ENCODE peak calls at places on chromosomes 2 and 18, in five cellular contexts. One of them, this sample, is unnamed.

GRCh38 chr2:65053199-65053598 is 3.0 kb upstream of the CEP68 start:
- DNase-seq in H1: no peak
- DNase-seq in HepG2: no peak
- DNase-seq in K562: no peak
- DNase-seq in GM12878: peak
- DNase-seq in this sample: no peak

GRCh38 chr18:72360628-72361027 is 183.5 kb downstream of the CBLN2 start:
- DNase-seq in H1: no peak
- DNase-seq in HepG2: no peak
- DNase-seq in K562: no peak
- DNase-seq in GM12878: no peak
- DNase-seq in this sample: no peak

GRCh38 chr18:68693091-68693815 is 21.7 kb downstream of the TMX3 start:
- DNase-seq in H1: no peak
- DNase-seq in HepG2: no peak
- DNase-seq in K562: no peak
- DNase-seq in GM12878: no peak
- DNase-seq in this sample: no peak

GRCh38 chr2:66489433-66489832 is 54.5 kb downstream of the MEIS1 start:
- DNase-seq in H1: no peak
- DNase-seq in HepG2: no peak
- DNase-seq in K562: no peak
- DNase-seq in GM12878: no peak
- DNase-seq in this sample: no peak

GRCh38 chr2:7773362-7773973 is 856.3 kb downstream of the RNF144A start:
- DNase-seq in H1: no peak
- DNase-seq in HepG2: no peak
- DNase-seq in K562: no peak
- DNase-seq in GM12878: peak
- DNase-seq in this sample: peak

GRCh38 chr2:120817136-120817955 is 81.7 kb downstream of the GLI2 start:
- DNase-seq in H1: no peak
- DNase-seq in HepG2: no peak
- DNase-seq in K562: no peak
- DNase-seq in GM12878: no peak
- DNase-seq in this sample: no peak

GRCh38 chr2:26455801-26456700 is 21.9 kb downstream of the OTOF start:
- DNase-seq in H1: no peak
- DNase-seq in HepG2: no peak
- DNase-seq in K562: no peak
- DNase-seq in GM12878: no peak
- DNase-seq in this sample: no peak

GRCh38 chr2:6958616-6959235 is 41.5 kb downstream of the RNF144A start:
- DNase-seq in H1: no peak
- DNase-seq in HepG2: no peak
- DNase-seq in K562: no peak
- DNase-seq in GM12878: no peak
- DNase-seq in this sample: no peak

GRCh38 chr2:39620067-39620466 is 45.6 kb upstream of the TMEM178A start:
- DNase-seq in H1: no peak
- DNase-seq in HepG2: peak
- DNase-seq in K562: peak
- DNase-seq in GM12878: no peak
- DNase-seq in this sample: no peak

GRCh38 chr2:74290466-74291216 is 52.6 kb downstream of the SLC4A5 start:
- DNase-seq in H1: no peak
- DNase-seq in HepG2: no peak
- DNase-seq in K562: no peak
- DNase-seq in GM12878: peak
- DNase-seq in this sample: no peak

GRCh38 chr2:74238879-74239278 is 40.5 kb downstream of the MTHFD2 start:
- DNase-seq in H1: no peak
- DNase-seq in HepG2: no peak
- DNase-seq in K562: no peak
- DNase-seq in GM12878: no peak
- DNase-seq in this sample: no peak

GRCh38 chr2:112182581-112183034 is 44.4 kb downstream of the FBLN7 start:
- DNase-seq in H1: no peak
- DNase-seq in HepG2: no peak
- DNase-seq in K562: no peak
- DNase-seq in GM12878: no peak
- DNase-seq in this sample: no peak

GRCh38 chr2:1656961-1657841 is 87.1 kb downstream of the PXDN start:
- DNase-seq in H1: no peak
- DNase-seq in HepG2: no peak
- DNase-seq in K562: no peak
- DNase-seq in GM12878: no peak
- DNase-seq in this sample: no peak

GRCh38 chr18:76401496-76401895 is 93.5 kb downstream of the ZNF516 start:
- DNase-seq in H1: no peak
- DNase-seq in HepG2: no peak
- DNase-seq in K562: no peak
- DNase-seq in GM12878: no peak
- DNase-seq in this sample: no peak

GRCh38 chr18:75472391-75472790 is 44.9 kb upstream of the SMIM21 start:
- DNase-seq in H1: no peak
- DNase-seq in HepG2: no peak
- DNase-seq in K562: no peak
- DNase-seq in GM12878: no peak
- DNase-seq in this sample: no peak

GRCh38 chr2:177604291-177605065 is 211.9 kb downstream of the AGPS start:
- DNase-seq in H1: no peak
- DNase-seq in HepG2: peak
- DNase-seq in K562: peak
- DNase-seq in GM12878: no peak
- DNase-seq in this sample: peak

GRCh38 chr18:79982736-79983135 is 5.6 kb downstream of the TXNL4A start:
- DNase-seq in H1: no peak
- DNase-seq in HepG2: no peak
- DNase-seq in K562: peak
- DNase-seq in GM12878: no peak
- DNase-seq in this sample: no peak

GRCh38 chr2:177582000-177582399 is 189.4 kb downstream of the AGPS start:
- DNase-seq in H1: no peak
- DNase-seq in HepG2: no peak
- DNase-seq in K562: no peak
- DNase-seq in GM12878: no peak
- DNase-seq in this sample: no peak

GRCh38 chr2:191625016-191625415 is 52.9 kb upstream of the NABP1 start:
- DNase-seq in H1: no peak
- DNase-seq in HepG2: peak
- DNase-seq in K562: no peak
- DNase-seq in GM12878: no peak
- DNase-seq in this sample: no peak

GRCh38 chr2:22110244-22110651 is 986.5 kb downstream of the TDRD15 start:
- DNase-seq in H1: no peak
- DNase-seq in HepG2: no peak
- DNase-seq in K562: no peak
- DNase-seq in GM12878: no peak
- DNase-seq in this sample: no peak

GRCh38 chr2:36403675-36404230 is 48.2 kb downstream of the CRIM1 start:
- DNase-seq in H1: no peak
- DNase-seq in HepG2: peak
- DNase-seq in K562: no peak
- DNase-seq in GM12878: no peak
- DNase-seq in this sample: peak

GRCh38 chr2:195863564-195863963 is 205.1 kb downstream of the DNAH7 start:
- DNase-seq in H1: no peak
- DNase-seq in HepG2: no peak
- DNase-seq in K562: no peak
- DNase-seq in GM12878: no peak
- DNase-seq in this sample: no peak

GRCh38 chr18:32974421-32975165 is 201.8 kb upstream of the KLHL14 start:
- DNase-seq in H1: no peak
- DNase-seq in HepG2: no peak
- DNase-seq in K562: no peak
- DNase-seq in GM12878: no peak
- DNase-seq in this sample: no peak

GRCh38 chr2:111994042-111994441 is 61.0 kb upstream of the TMEM87B start:
- DNase-seq in H1: no peak
- DNase-seq in HepG2: no peak
- DNase-seq in K562: no peak
- DNase-seq in GM12878: no peak
- DNase-seq in this sample: no peak

GRCh38 chr18:58202406-58202730 is 158.3 kb downstream of the NEDD4L start:
- DNase-seq in H1: no peak
- DNase-seq in HepG2: no peak
- DNase-seq in K562: peak
- DNase-seq in GM12878: no peak
- DNase-seq in this sample: no peak

GRCh38 chr18:31577195-31577594 is 14.5 kb upstream of the TTR start:
- DNase-seq in H1: no peak
- DNase-seq in HepG2: no peak
- DNase-seq in K562: no peak
- DNase-seq in GM12878: no peak
- DNase-seq in this sample: no peak

GRCh38 chr2:216012830-216013079 is 596 bp downstream of the MREG start:
- DNase-seq in H1: no peak
- DNase-seq in HepG2: no peak
- DNase-seq in K562: no peak
- DNase-seq in GM12878: no peak
- DNase-seq in this sample: no peak

GRCh38 chr2:105363192-105363591 is 25.9 kb downstream of the C2orf49 start:
- DNase-seq in H1: no peak
- DNase-seq in HepG2: no peak
- DNase-seq in K562: no peak
- DNase-seq in GM12878: no peak
- DNase-seq in this sample: no peak

GRCh38 chr2:109446531-109447131 is 167.1 kb downstream of the SEPTIN10 start:
- DNase-seq in H1: no peak
- DNase-seq in HepG2: no peak
- DNase-seq in K562: no peak
- DNase-seq in GM12878: no peak
- DNase-seq in this sample: no peak

GRCh38 chr2:5473596-5473995 is 218.6 kb upstream of the SOX11 start:
- DNase-seq in H1: no peak
- DNase-seq in HepG2: no peak
- DNase-seq in K562: no peak
- DNase-seq in GM12878: no peak
- DNase-seq in this sample: no peak

GRCh38 chr2:46230115-46230571 is 67.1 kb upstream of the EPAS1 start:
- DNase-seq in H1: peak
- DNase-seq in HepG2: peak
- DNase-seq in K562: no peak
- DNase-seq in GM12878: peak
- DNase-seq in this sample: no peak

GRCh38 chr2:47264183-47264582 is 109.1 kb upstream of the STPG4 start:
- DNase-seq in H1: no peak
- DNase-seq in HepG2: no peak
- DNase-seq in K562: no peak
- DNase-seq in GM12878: no peak
- DNase-seq in this sample: no peak

GRCh38 chr2:181988154-181988924 is 2.7 kb downstream of the PPP1R1C start:
- DNase-seq in H1: no peak
- DNase-seq in HepG2: no peak
- DNase-seq in K562: no peak
- DNase-seq in GM12878: no peak
- DNase-seq in this sample: no peak

GRCh38 chr2:159933040-159933726 is 129.2 kb downstream of the PLA2R1 start:
- DNase-seq in H1: no peak
- DNase-seq in HepG2: no peak
- DNase-seq in K562: no peak
- DNase-seq in GM12878: no peak
- DNase-seq in this sample: no peak
- H3K9ac ChIP-seq in H1: no peak
- H3K9ac ChIP-seq in HepG2: no peak
- H3K9ac ChIP-seq in K562: no peak
- H3K9ac ChIP-seq in GM12878: peak
- H3K9ac ChIP-seq in this sample: no peak

DNA sequence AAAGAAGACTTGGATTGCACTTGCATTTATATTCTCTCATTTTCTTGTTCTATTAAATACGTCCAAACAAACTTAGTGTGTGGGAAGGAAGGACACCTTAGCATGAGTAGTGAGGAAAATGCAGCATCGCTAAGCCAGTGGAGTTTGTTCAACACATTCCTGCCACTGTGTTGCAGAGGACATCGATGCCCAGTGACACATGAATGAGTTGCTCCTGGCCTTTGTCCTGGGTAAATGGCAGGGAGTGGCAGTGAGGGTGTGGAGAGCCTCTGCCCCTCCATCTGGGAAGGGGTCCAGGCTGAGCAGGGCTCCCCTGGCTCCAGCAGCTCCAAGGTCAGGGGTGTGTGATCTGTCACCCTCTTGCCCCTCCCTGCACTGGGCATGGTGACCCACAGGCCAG is 75.9 kb downstream of the CABLES1 start:
- DNase-seq in H1: no peak
- DNase-seq in HepG2: no peak
- DNase-seq in K562: no peak
- DNase-seq in GM12878: no peak
- DNase-seq in this sample: no peak
- TF ChIP-seq SIN3A in H1: no peak
- TF ChIP-seq SIN3A in HepG2: no peak
- TF ChIP-seq SIN3A in K562: no peak
- TF ChIP-seq SIN3A in GM12878: no peak
- TF ChIP-seq SIN3A in this sample: no peak

DNA sequence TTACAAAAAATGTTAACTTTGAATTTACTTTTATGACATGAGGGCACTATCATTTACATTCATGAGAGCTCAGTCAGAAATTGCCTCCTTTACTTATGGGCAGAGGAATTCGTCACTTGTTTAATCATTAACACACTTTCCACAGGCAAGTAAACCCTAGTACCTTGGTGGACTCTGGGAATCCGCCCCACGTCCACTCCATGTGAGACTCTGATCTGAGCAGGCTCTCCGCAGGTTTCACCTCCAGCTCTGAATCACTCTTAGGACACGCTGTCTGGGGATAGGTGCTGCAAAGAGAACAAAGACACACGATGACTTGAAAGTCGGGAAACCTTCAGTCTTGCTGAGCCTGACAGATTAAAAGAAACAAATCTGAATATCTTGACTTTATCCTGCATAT is 73.6 kb downstream of the LPIN2 start:
- DNase-seq in H1: no peak
- DNase-seq in HepG2: peak
- DNase-seq in K562: no peak
- DNase-seq in GM12878: no peak
- DNase-seq in this sample: no peak
- TF ChIP-seq POLR2A in H1: no peak
- TF ChIP-seq POLR2A in HepG2: peak
- TF ChIP-seq POLR2A in K562: no peak
- TF ChIP-seq POLR2A in GM12878: no peak
- TF ChIP-seq POLR2A in this sample: no peak

DNA sequence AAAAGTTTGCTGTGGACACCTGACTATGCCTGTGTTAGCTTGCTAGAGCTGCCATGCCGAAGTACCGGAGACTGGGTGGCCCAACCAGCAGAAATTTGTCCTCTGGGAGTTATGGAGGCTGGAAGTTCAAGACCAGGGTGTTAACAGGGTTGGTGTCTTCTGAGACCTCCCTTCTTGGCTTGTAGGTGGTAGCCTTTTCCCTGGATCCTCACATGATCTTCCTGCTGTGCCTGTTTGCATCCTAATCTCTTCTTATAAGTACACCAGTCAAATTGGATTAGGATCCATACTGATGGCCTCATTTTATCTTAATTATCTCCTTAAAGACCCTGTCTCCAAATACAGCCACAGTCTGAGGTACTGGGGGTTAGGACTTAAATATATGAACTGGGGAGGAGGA is 845 bp downstream of the TMEM177 start:
- DNase-seq in H1: no peak
- DNase-seq in HepG2: no peak
- DNase-seq in K562: no peak
- DNase-seq in GM12878: no peak
- DNase-seq in this sample: no peak
- H3K9ac ChIP-seq in H1: peak
- H3K9ac ChIP-seq in HepG2: peak
- H3K9ac ChIP-seq in K562: peak
- H3K9ac ChIP-seq in GM12878: peak
- H3K9ac ChIP-seq in this sample: peak